ENCODE peak calls at places on chromosomes 1 and 21, in ten cellular contexts. B, A, L, S, Z, Q, N, Y, D and T are unnamed samples. For H3K4me1, the result is how much of the 10 kb centered on the place peaks cover.

GRCh38 chr1:910881-911721 is 12.6 kb upstream of the SAMD11 start:
- DNase-seq in D (peak), N (no peak), Q (peak), Y (peak), S (no peak), L (peak), A (peak), B (peak), Z (peak), T (no peak)

GRCh38 chr1:50023292-50024159 is at the start of gene AGBL4:
- DNase-seq in B (no peak), Z (no peak), Y (peak), N (peak), L (peak), D (peak), A (peak), S (peak), Q (peak), T (peak)

GRCh38 chr1:119294199-119294598 is 74.4 kb upstream of the HAO2 start:
- DNase-seq in Q (no peak), A (peak), Y (no peak), B (no peak), Z (no peak), S (no peak), L (no peak), N (no peak), D (no peak), T (no peak)

GRCh38 chr1:150258275-150258666 is 697 bp downstream of the CA14 start:
- DNase-seq in N (no peak), L (no peak), Y (no peak), A (no peak), B (peak), D (no peak), Q (no peak), Z (no peak), S (no peak), T (no peak)

GRCh38 chr1:171644805-171645483 is 7.5 kb downstream of the MYOC start:
- DNase-seq in Y (peak), S (peak), A (peak), L (peak), B (peak), N (peak), D (peak), Z (peak), Q (peak), T (peak)

GRCh38 chr1:152029937-152030211 is 6.9 kb downstream of the S100A11 start:
- DNase-seq in L (no peak), S (no peak), N (no peak), Z (no peak), B (no peak), D (no peak), A (no peak), Q (no peak), Y (no peak), T (no peak)

GRCh38 chr1:3515774-3516480 is 61.5 kb downstream of the ARHGEF16 start:
- DNase-seq in Z (no peak), N (no peak), D (no peak), Q (peak), A (no peak), S (no peak), B (no peak), Y (no peak), L (no peak), T (no peak)

GRCh38 chr1:6385673-6386191 is 7.8 kb downstream of the ACOT7 start:
- DNase-seq in A (no peak), N (peak), S (peak), D (peak), L (no peak), Z (peak), Y (no peak), Q (peak), B (peak), T (peak)

GRCh38 chr1:94926365-94926914 is 470 bp downstream of the CNN3 start:
- DNase-seq in Q (peak), L (peak), B (peak), A (peak), D (no peak), S (peak), Z (peak), N (peak), Y (peak), T (peak)

GRCh38 chr1:224287714-224288113 is 42.3 kb downstream of the NVL start:
- DNase-seq in A (no peak), Q (no peak), N (no peak), S (no peak), B (peak), L (no peak), Z (no peak), Y (no peak), D (no peak), T (no peak)

GRCh38 chr1:19811206-19811851 is 3.8 kb downstream of the RNF186 start:
- DNase-seq in A (peak), S (peak), Y (peak), Q (peak), D (peak), L (peak), B (peak), N (peak), Z (peak), T (peak)

DNA sequence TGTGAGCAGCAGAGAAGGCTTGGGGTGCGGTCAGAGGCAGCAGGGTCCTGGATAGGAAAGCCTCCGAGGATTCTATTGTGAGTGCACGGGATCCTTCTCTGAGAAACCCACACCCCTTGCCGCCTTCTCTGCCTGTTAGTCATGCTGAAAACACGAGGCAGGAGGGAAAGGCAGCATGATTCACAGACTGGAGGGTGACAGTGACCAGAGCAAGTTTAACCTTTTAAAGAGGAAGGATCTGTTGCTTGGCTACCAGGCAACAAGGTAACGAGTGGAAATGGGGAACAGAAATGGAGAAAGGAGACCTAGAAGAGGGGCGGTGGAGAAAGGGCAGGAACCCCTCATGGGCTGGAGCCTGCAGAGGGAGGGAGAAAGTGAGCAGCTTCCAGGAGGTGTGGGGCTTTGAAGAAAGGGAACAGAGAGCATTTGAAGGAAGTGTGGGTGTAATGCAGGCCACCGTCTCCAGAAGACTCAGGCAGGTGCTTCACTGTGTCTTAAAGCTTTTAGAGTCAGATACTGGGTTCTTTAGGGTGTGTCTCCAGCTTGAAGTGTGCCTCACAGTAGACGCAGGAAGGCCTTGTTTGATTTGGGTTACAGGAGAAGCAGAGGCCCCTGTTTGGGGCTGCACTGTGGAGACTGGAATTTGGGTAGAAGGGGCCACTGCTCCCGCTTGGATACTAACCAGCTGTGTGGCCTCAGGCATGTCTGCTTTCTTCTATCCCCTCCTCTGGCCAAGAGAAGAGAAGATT is 19.1 kb downstream of the OPTC start:
- DNase-seq in L (peak), A (no peak), Z (peak), S (peak), N (peak), D (no peak), B (no peak), Y (peak), Q (peak), T (peak)
- H3K4me1 ChIP-seq in L (under half), A (under half), Z (under half), S (under half), N (under half), D (under half), B (under half), Y (under half), Q (under half), T (under half)

GRCh38 chr21:35088235-35088865 is 39.2 kb upstream of the RUNX1 start:
- DNase-seq in Z (peak), L (no peak), N (no peak), S (no peak), Q (no peak), D (no peak), B (no peak), A (no peak), Y (no peak), T (peak)

GRCh38 chr21:35083246-35083645 is 34.1 kb upstream of the RUNX1 start:
- DNase-seq in A (no peak), S (no peak), Y (no peak), L (no peak), D (no peak), B (no peak), Q (no peak), Z (no peak), N (no peak), T (no peak)

GRCh38 chr21:35090403-35090802 is 41.3 kb upstream of the RUNX1 start:
- DNase-seq in D (no peak), Q (no peak), A (no peak), L (no peak), Y (no peak), Z (no peak), B (no peak), N (no peak), S (no peak), T (no peak)

GRCh38 chr21:35086357-35086756 is 37.3 kb upstream of the RUNX1 start:
- DNase-seq in S (peak), Z (peak), Q (no peak), A (no peak), Y (no peak), D (no peak), B (no peak), N (no peak), L (no peak), T (no peak)

DNA sequence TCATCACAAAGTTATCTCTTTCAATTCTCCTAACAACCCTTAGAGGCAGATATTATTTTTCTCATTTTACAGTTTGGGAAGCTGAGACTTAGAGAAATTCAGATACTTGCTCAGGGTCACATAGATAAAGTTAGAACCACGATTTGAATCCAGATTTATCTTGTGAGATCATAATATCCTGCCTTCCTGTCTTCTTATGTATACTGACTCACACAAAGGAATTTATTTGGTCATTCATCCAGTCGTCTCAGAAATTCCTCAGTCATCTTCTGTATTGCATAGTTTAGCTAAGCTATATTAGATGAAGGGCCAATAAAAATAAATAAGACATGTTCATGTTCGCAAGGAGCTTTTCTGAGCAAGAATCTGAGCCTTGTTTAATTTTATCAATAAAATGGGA is 35.8 kb upstream of the RUNX1 start:
- DNase-seq in Q (peak), S (peak), N (no peak), L (no peak), A (no peak), Y (no peak), Z (peak), B (no peak), D (no peak), T (no peak)
- H3K4me1 ChIP-seq in Q (under half), S (under half), N (under half), L (under half), A (under half), Y (under half), Z (under half), B (under half), D (under half), T (under half)

GRCh38 chr1:93708734-93709481 is 27.3 kb upstream of the BCAR3 start:
- DNase-seq in S (no peak), Y (no peak), Q (no peak), A (peak), Z (peak), L (peak), N (peak), B (no peak), D (no peak), T (peak)

GRCh38 chr1:93710949-93711591 is 29.4 kb upstream of the BCAR3 start:
- DNase-seq in N (no peak), A (no peak), L (no peak), Q (no peak), B (no peak), S (no peak), D (no peak), Y (no peak), Z (no peak), T (no peak)

GRCh38 chr1:93707956-93708355 is 26.3 kb upstream of the BCAR3 start:
- DNase-seq in B (no peak), A (no peak), N (no peak), Z (no peak), D (no peak), S (no peak), Q (no peak), L (no peak), Y (no peak), T (no peak)

GRCh38 chr1:93712741-93713140 is 31.1 kb upstream of the BCAR3 start:
- DNase-seq in D (no peak), Q (no peak), L (no peak), Z (no peak), A (no peak), B (no peak), Y (no peak), S (no peak), N (no peak), T (no peak)

DNA sequence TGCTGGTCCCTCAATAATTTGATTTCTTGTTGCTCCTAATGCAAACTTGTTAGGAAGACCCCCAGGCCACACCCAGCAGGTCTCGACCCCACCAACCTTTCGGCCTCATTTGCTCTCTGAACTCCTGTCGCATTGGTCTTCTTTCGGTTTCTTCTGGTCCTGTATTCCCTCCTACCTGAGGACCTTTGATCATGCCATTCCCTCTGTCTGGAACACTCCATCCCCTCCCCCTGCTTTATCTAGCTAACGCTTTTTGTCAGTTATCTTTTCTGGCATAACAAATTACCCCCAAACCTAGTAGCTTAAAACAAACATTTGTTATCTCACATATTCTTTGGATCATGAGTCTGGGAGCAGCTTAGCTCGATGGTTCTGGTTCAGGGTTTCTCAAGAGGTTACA is 28.9 kb upstream of the BCAR3 start:
- DNase-seq in A (peak), Q (no peak), N (no peak), Z (no peak), L (no peak), D (no peak), Y (no peak), B (no peak), S (no peak), T (no peak)
- H3K4me1 ChIP-seq in A (under half), Q (under half), N (under half), Z (under half), L (under half), D (under half), Y (under half), B (under half), S (under half), T (under half)

DNA sequence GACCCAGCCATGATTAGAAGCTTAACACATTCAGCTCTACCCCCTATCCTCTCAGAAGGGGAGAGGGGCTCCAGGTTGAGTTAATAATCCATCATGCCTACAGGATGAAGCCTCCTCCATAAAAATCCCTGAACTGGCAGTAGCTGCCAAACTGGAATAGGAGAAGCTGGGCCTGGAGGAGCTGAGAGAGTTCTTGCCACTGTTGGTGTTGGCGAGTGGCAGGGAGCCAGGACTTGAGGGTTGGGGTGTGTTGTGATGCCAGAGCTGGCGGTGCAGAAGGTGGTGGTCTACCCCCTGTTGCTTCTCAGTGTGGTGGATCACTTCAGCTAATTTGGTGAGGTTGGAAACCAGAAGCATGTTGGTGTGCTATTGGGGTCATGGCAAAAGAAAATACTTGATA is 36.5 kb downstream of the IVNS1ABP start:
- DNase-seq in Y (no peak), A (no peak), N (no peak), D (no peak), B (no peak), Q (no peak), Z (no peak), S (no peak), L (no peak), T (no peak)
- H3K4me1 ChIP-seq in Y (under half), A (under half), N (under half), D (under half), B (under half), Q (under half), Z (under half), S (under half), L (under half), T (under half)